ENCODE peak calls at places on chromosomes 1 and 21, in five cellular contexts. Z is ureter; W is activated CD8-positive, alpha-beta memory T cell treated with anti-CD3 and anti-CD28 coated beads for 1 hour; P is NCI-H345; H is astrocyte of the cerebellum. T is an unnamed sample.

GRCh38 chr1:156670791-156671190 is 6.4 kb downstream of the NES start:
- DNase-seq in P (no peak), W (no peak), H (no peak), Z (no peak), T (no peak)

GRCh38 chr1:248703674-248704073 is 1.1 kb upstream of the OR14I1 start:
- DNase-seq in H (no peak), Z (no peak), W (no peak), P (no peak), T (no peak)

GRCh38 chr1:230141002-230141648 is 74.1 kb downstream of the GALNT2 start:
- DNase-seq in H (no peak), W (no peak), Z (no peak), P (no peak), T (no peak)

GRCh38 chr21:43269461-43269860 is 100.7 kb downstream of the CRYAA start:
- DNase-seq in H (no peak), Z (no peak), W (peak), P (no peak), T (no peak)

GRCh38 chr1:166172106-166172505 is 5.3 kb upstream of the FAM78B start:
- DNase-seq in P (no peak), Z (no peak), W (no peak), H (no peak), T (no peak)

GRCh38 chr1:119715542-119715941 is 3.8 kb downstream of the PHGDH start:
- DNase-seq in H (no peak), Z (no peak), W (no peak), P (no peak), T (no peak)

GRCh38 chr21:9758888-9759287 is 762.5 kb upstream of the TPTE start:
- DNase-seq in H (no peak), Z (no peak), P (no peak), W (no peak), T (no peak)

GRCh38 chr1:44905276-44905675 is 62.2 kb upstream of the PTCH2 start:
- DNase-seq in W (no peak), H (no peak), Z (no peak), P (no peak), T (no peak)

GRCh38 chr1:192620096-192620495 is 15.9 kb upstream of the RGS13 start:
- DNase-seq in Z (no peak), P (no peak), H (no peak), W (no peak), T (no peak)

GRCh38 chr1:167221126-167221803 is 579 bp downstream of the POU2F1 start:
- DNase-seq in Z (peak), W (no peak), P (peak), H (no peak), T (peak)

GRCh38 chr1:105678334-105678733 is 1378.1 kb upstream of the PRMT6 start:
- DNase-seq in P (no peak), Z (no peak), H (no peak), W (no peak), T (no peak)

GRCh38 chr1:28208818-28209441 is 23.9 kb downstream of the DNAJC8 start:
- DNase-seq in H (peak), P (peak), Z (peak), W (peak), T (no peak)

GRCh38 chr1:234608720-234609527 is 1.1 kb downstream of the IRF2BP2 start:
- DNase-seq in H (no peak), Z (no peak), P (peak), W (peak), T (peak)

GRCh38 chr1:16183157-16183556 is 27.3 kb upstream of the EPHA2 start:
- DNase-seq in W (no peak), P (no peak), H (peak), Z (no peak), T (no peak)

GRCh38 chr1:228453022-228453560 is 34.1 kb upstream of the RNF187 start:
- DNase-seq in W (no peak), Z (no peak), P (no peak), H (no peak), T (no peak)

GRCh38 chr1:79760521-79760920 is 754.0 kb upstream of the ADGRL4 start:
- DNase-seq in P (no peak), H (no peak), Z (no peak), W (no peak), T (no peak)

GRCh38 chr1:77030401-77031100 is 163.3 kb downstream of the ST6GALNAC5 start:
- DNase-seq in P (no peak), H (no peak), W (no peak), Z (no peak), T (no peak)

GRCh38 chr1:230077436-230078221 is 10.6 kb downstream of the GALNT2 start:
- DNase-seq in Z (no peak), H (no peak), W (no peak), P (no peak), T (no peak)